ENCODE peak calls at places on chromosomes 13 and 19, in five cellular contexts. One of them, this sample, is unnamed.

GRCh38 chr19:33248954-33249613 is 23.4 kb upstream of the SLC7A10 start:
- DNase-seq in tibial artery: no peak
- DNase-seq in CD4-positive, alpha-beta T cell: no peak
- DNase-seq in astrocyte: no peak
- DNase-seq in cardiac fibroblast: no peak
- DNase-seq in this sample: no peak

GRCh38 chr19:1324792-1325567 is 39.3 kb downstream of the EFNA2 start:
- DNase-seq in tibial artery: peak
- DNase-seq in astrocyte: peak
- DNase-seq in CD4-positive, alpha-beta T cell: no peak
- DNase-seq in cardiac fibroblast: peak
- DNase-seq in this sample: peak

GRCh38 chr13:99998261-99998660 is 16.7 kb downstream of the ZIC2 start:
- DNase-seq in astrocyte: no peak
- DNase-seq in tibial artery: no peak
- DNase-seq in cardiac fibroblast: no peak
- DNase-seq in CD4-positive, alpha-beta T cell: no peak
- DNase-seq in this sample: no peak

GRCh38 chr19:48510421-48511268 is 990 bp downstream of the LMTK3 start:
- DNase-seq in tibial artery: peak
- DNase-seq in astrocyte: peak
- DNase-seq in CD4-positive, alpha-beta T cell: peak
- DNase-seq in cardiac fibroblast: peak
- DNase-seq in this sample: peak

GRCh38 chr19:11088508-11089253 is 582 bp upstream of the LDLR start:
- DNase-seq in astrocyte: no peak
- DNase-seq in CD4-positive, alpha-beta T cell: no peak
- DNase-seq in cardiac fibroblast: peak
- DNase-seq in tibial artery: peak
- DNase-seq in this sample: no peak

GRCh38 chr19:48123907-48124675 is 13.5 kb upstream of the PLA2G4C start:
- DNase-seq in CD4-positive, alpha-beta T cell: no peak
- DNase-seq in cardiac fibroblast: peak
- DNase-seq in tibial artery: no peak
- DNase-seq in astrocyte: peak
- DNase-seq in this sample: peak

GRCh38 chr19:39467941-39468340 is 12.7 kb upstream of the TIMM50 start:
- DNase-seq in CD4-positive, alpha-beta T cell: no peak
- DNase-seq in cardiac fibroblast: no peak
- DNase-seq in tibial artery: no peak
- DNase-seq in astrocyte: no peak
- DNase-seq in this sample: no peak

GRCh38 chr19:3852614-3853254 is 16.1 kb downstream of the ZFR2 start:
- DNase-seq in astrocyte: peak
- DNase-seq in tibial artery: no peak
- DNase-seq in cardiac fibroblast: peak
- DNase-seq in CD4-positive, alpha-beta T cell: peak
- DNase-seq in this sample: peak

GRCh38 chr19:22733691-22734090 is 50.3 kb downstream of the ZNF99 start:
- DNase-seq in tibial artery: no peak
- DNase-seq in astrocyte: no peak
- DNase-seq in CD4-positive, alpha-beta T cell: no peak
- DNase-seq in cardiac fibroblast: no peak
- DNase-seq in this sample: no peak

GRCh38 chr19:3671680-3672574 is 28.3 kb downstream of the PIP5K1C start:
- DNase-seq in tibial artery: no peak
- DNase-seq in astrocyte: peak
- DNase-seq in CD4-positive, alpha-beta T cell: no peak
- DNase-seq in cardiac fibroblast: peak
- DNase-seq in this sample: peak

GRCh38 chr19:45478454-45479238 is 10.8 kb downstream of the FOSB start:
- DNase-seq in tibial artery: peak
- DNase-seq in astrocyte: peak
- DNase-seq in cardiac fibroblast: peak
- DNase-seq in CD4-positive, alpha-beta T cell: peak
- DNase-seq in this sample: peak

GRCh38 chr19:30325657-30326056 is 46.5 kb upstream of the ZNF536 start:
- DNase-seq in cardiac fibroblast: no peak
- DNase-seq in astrocyte: no peak
- DNase-seq in CD4-positive, alpha-beta T cell: no peak
- DNase-seq in tibial artery: no peak
- DNase-seq in this sample: no peak

GRCh38 chr13:89163081-89163480 is 1491.9 kb downstream of the SLITRK5 start:
- DNase-seq in cardiac fibroblast: no peak
- DNase-seq in tibial artery: no peak
- DNase-seq in astrocyte: no peak
- DNase-seq in CD4-positive, alpha-beta T cell: no peak
- DNase-seq in this sample: no peak

GRCh38 chr19:54523403-54523802 is 20.8 kb downstream of the LAIR2 start:
- DNase-seq in CD4-positive, alpha-beta T cell: no peak
- DNase-seq in astrocyte: no peak
- DNase-seq in cardiac fibroblast: no peak
- DNase-seq in tibial artery: no peak
- DNase-seq in this sample: peak

GRCh38 chr19:3554254-3555083 is 2.9 kb downstream of the MFSD12 start:
- DNase-seq in astrocyte: no peak
- DNase-seq in tibial artery: no peak
- DNase-seq in cardiac fibroblast: no peak
- DNase-seq in CD4-positive, alpha-beta T cell: peak
- DNase-seq in this sample: no peak

GRCh38 chr19:42498387-42498786 is 29.9 kb downstream of the CEACAM1 start:
- DNase-seq in CD4-positive, alpha-beta T cell: no peak
- DNase-seq in tibial artery: no peak
- DNase-seq in cardiac fibroblast: no peak
- DNase-seq in astrocyte: no peak
- DNase-seq in this sample: no peak

GRCh38 chr19:42114412-42114811 is 17.8 kb downstream of the POU2F2 start:
- DNase-seq in tibial artery: no peak
- DNase-seq in astrocyte: no peak
- DNase-seq in cardiac fibroblast: no peak
- DNase-seq in CD4-positive, alpha-beta T cell: no peak
- DNase-seq in this sample: no peak

GRCh38 chr19:53409505-53410204 is 14.7 kb downstream of the ZNF765 start:
- DNase-seq in CD4-positive, alpha-beta T cell: no peak
- DNase-seq in tibial artery: no peak
- DNase-seq in cardiac fibroblast: no peak
- DNase-seq in astrocyte: no peak
- DNase-seq in this sample: no peak

GRCh38 chr13:100465558-100465957 is 123.0 kb downstream of the GGACT start:
- DNase-seq in CD4-positive, alpha-beta T cell: no peak
- DNase-seq in tibial artery: no peak
- DNase-seq in cardiac fibroblast: no peak
- DNase-seq in astrocyte: no peak
- DNase-seq in this sample: no peak

GRCh38 chr13:43608400-43609137 is 178.2 kb downstream of the ENOX1 start:
- DNase-seq in cardiac fibroblast: no peak
- DNase-seq in astrocyte: no peak
- DNase-seq in CD4-positive, alpha-beta T cell: no peak
- DNase-seq in tibial artery: no peak
- DNase-seq in this sample: no peak

GRCh38 chr19:681638-682037 is 5.4 kb downstream of the FSTL3 start:
- DNase-seq in astrocyte: no peak
- DNase-seq in cardiac fibroblast: no peak
- DNase-seq in tibial artery: no peak
- DNase-seq in CD4-positive, alpha-beta T cell: no peak
- DNase-seq in this sample: no peak

GRCh38 chr19:37306383-37306963 is 64.4 kb upstream of the ZNF527 start:
- DNase-seq in astrocyte: no peak
- DNase-seq in CD4-positive, alpha-beta T cell: no peak
- DNase-seq in tibial artery: no peak
- DNase-seq in cardiac fibroblast: no peak
- DNase-seq in this sample: no peak

GRCh38 chr19:37304884-37305255 is 66.0 kb upstream of the ZNF527 start:
- DNase-seq in tibial artery: no peak
- DNase-seq in astrocyte: no peak
- DNase-seq in CD4-positive, alpha-beta T cell: no peak
- DNase-seq in cardiac fibroblast: no peak
- DNase-seq in this sample: no peak

GRCh38 chr19:37313335-37313627 is 57.6 kb upstream of the ZNF527 start:
- DNase-seq in cardiac fibroblast: no peak
- DNase-seq in astrocyte: no peak
- DNase-seq in tibial artery: no peak
- DNase-seq in CD4-positive, alpha-beta T cell: no peak
- DNase-seq in this sample: no peak

GRCh38 chr19:37304190-37304883 is 66.6 kb upstream of the ZNF527 start:
- DNase-seq in astrocyte: no peak
- DNase-seq in tibial artery: no peak
- DNase-seq in cardiac fibroblast: no peak
- DNase-seq in CD4-positive, alpha-beta T cell: no peak
- DNase-seq in this sample: no peak

DNA sequence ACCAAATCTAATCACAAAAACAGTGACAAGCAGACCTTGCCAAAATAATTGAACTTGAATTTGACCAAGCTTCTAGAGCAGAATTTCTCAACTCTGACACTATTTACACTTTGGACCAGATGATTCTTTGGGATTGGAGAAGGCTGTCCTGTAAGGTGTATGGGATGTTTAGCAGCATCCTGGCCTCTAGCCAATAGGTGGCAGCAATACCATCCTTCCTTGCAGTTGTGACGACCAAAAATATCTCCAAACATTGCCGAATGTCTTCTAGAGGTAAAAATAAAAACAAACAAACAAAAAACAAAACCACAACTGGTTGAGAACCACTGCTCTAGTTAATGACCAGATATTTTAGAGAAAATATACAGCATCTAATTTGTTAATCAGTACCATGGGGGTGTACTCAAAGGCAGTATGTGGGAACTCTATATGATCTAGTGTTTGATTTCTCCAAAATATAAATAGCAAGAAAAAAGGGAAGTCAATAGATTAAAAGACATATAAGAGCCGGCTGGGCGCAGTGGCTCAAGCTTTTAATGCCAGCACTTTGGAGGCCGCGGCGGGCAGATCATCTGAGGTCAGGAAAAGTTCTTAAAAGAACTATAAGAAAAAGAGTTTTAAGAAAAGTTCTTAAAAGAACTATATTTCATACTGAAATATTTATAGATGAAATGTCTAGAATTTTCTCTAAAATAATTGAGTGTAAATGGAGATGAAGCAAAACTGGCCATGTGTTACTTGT is 60.9 kb upstream of the ZNF527 start:
- DNase-seq in CD4-positive, alpha-beta T cell: no peak
- DNase-seq in astrocyte: no peak
- DNase-seq in tibial artery: no peak
- DNase-seq in cardiac fibroblast: no peak
- DNase-seq in this sample: no peak
- TF ChIP-seq CTCF in CD4-positive, alpha-beta T cell: peak
- TF ChIP-seq CTCF in astrocyte: no peak
- TF ChIP-seq CTCF in tibial artery: no peak
- TF ChIP-seq CTCF in cardiac fibroblast: no peak
- TF ChIP-seq CTCF in this sample: no peak

GRCh38 chr13:113761136-113761535 is 2.1 kb downstream of the TMEM255B start:
- DNase-seq in astrocyte: no peak
- DNase-seq in cardiac fibroblast: no peak
- DNase-seq in tibial artery: no peak
- DNase-seq in CD4-positive, alpha-beta T cell: no peak
- DNase-seq in this sample: no peak

GRCh38 chr13:113762075-113762474 is 3.0 kb downstream of the TMEM255B start:
- DNase-seq in astrocyte: no peak
- DNase-seq in CD4-positive, alpha-beta T cell: no peak
- DNase-seq in tibial artery: no peak
- DNase-seq in cardiac fibroblast: no peak
- DNase-seq in this sample: no peak

GRCh38 chr13:113756441-113757097 is 2.5 kb upstream of the TMEM255B start:
- DNase-seq in tibial artery: no peak
- DNase-seq in CD4-positive, alpha-beta T cell: no peak
- DNase-seq in cardiac fibroblast: no peak
- DNase-seq in astrocyte: no peak
- DNase-seq in this sample: no peak

GRCh38 chr13:113759525-113760137 is 605 bp downstream of the TMEM255B start:
- DNase-seq in cardiac fibroblast: peak
- DNase-seq in CD4-positive, alpha-beta T cell: no peak
- DNase-seq in tibial artery: peak
- DNase-seq in astrocyte: no peak
- DNase-seq in this sample: no peak

GRCh38 chr13:113758651-113759524 is at the start of gene TMEM255B:
- DNase-seq in cardiac fibroblast: peak
- DNase-seq in tibial artery: peak
- DNase-seq in CD4-positive, alpha-beta T cell: peak
- DNase-seq in astrocyte: peak
- DNase-seq in this sample: peak
- TF ChIP-seq CTCF in cardiac fibroblast: no peak
- TF ChIP-seq CTCF in tibial artery: no peak
- TF ChIP-seq CTCF in CD4-positive, alpha-beta T cell: peak
- TF ChIP-seq CTCF in astrocyte: no peak
- TF ChIP-seq CTCF in this sample: peak

GRCh38 chr13:33016414-33017409 is at the start of gene KL:
- DNase-seq in tibial artery: peak
- DNase-seq in CD4-positive, alpha-beta T cell: no peak
- DNase-seq in cardiac fibroblast: no peak
- DNase-seq in astrocyte: no peak
- DNase-seq in this sample: no peak

GRCh38 chr13:33018886-33019285 is 2.7 kb downstream of the KL start:
- DNase-seq in CD4-positive, alpha-beta T cell: no peak
- DNase-seq in tibial artery: no peak
- DNase-seq in astrocyte: no peak
- DNase-seq in cardiac fibroblast: no peak
- DNase-seq in this sample: no peak

GRCh38 chr13:33015275-33015674 is 948 bp upstream of the KL start:
- DNase-seq in cardiac fibroblast: no peak
- DNase-seq in tibial artery: peak
- DNase-seq in CD4-positive, alpha-beta T cell: no peak
- DNase-seq in astrocyte: no peak
- DNase-seq in this sample: no peak

GRCh38 chr13:33015791-33016323 is 366 bp upstream of the KL start:
- DNase-seq in CD4-positive, alpha-beta T cell: no peak
- DNase-seq in cardiac fibroblast: no peak
- DNase-seq in tibial artery: no peak
- DNase-seq in astrocyte: no peak
- DNase-seq in this sample: no peak

GRCh38 chr13:33017410-33017929 is 1.2 kb downstream of the KL start:
- DNase-seq in tibial artery: peak
- DNase-seq in cardiac fibroblast: peak
- DNase-seq in astrocyte: peak
- DNase-seq in CD4-positive, alpha-beta T cell: no peak
- DNase-seq in this sample: no peak
- TF ChIP-seq CTCF in tibial artery: peak
- TF ChIP-seq CTCF in cardiac fibroblast: peak
- TF ChIP-seq CTCF in astrocyte: peak
- TF ChIP-seq CTCF in CD4-positive, alpha-beta T cell: no peak
- TF ChIP-seq CTCF in this sample: no peak

DNA sequence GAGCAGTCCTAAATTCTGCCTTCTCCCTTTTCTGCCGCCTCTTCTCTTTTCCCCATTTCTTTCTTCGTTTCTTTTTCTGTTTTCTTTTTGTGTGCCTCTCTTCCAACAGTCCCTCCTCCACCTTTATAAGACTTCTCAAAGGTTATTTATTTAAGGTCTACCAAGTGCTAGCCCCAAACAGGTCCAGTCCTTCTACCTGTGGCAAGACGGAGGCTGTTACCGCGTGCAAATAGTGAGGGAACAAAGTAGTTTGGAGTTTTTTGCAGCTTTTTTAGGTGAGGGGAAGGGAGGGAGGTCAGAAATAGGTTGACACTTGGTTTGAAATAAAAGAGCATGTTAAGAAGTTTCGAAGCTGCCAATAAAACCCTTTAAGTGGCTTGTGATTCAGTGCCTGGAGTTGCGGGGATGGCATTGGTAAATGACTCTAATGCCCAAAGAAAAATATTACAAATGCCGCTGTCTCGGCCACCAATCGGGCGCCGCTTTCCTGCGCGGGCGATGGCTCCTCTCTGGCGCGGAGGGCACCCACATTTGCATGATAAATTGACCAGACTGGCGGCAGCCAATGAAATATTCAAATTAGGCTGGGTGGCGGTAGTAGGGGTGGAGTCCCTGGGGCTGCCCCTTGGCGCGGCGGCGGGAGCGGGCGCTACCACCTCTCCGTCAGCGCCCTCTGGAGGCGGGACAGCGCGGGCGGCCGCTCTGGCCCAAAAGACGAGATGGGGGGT is 7.5 kb upstream of the TSHZ3 start:
- DNase-seq in tibial artery: no peak
- DNase-seq in astrocyte: no peak
- DNase-seq in CD4-positive, alpha-beta T cell: no peak
- DNase-seq in cardiac fibroblast: no peak
- DNase-seq in this sample: no peak
- TF ChIP-seq CTCF in tibial artery: peak
- TF ChIP-seq CTCF in astrocyte: no peak
- TF ChIP-seq CTCF in CD4-positive, alpha-beta T cell: peak
- TF ChIP-seq CTCF in cardiac fibroblast: peak
- TF ChIP-seq CTCF in this sample: peak